ENCODE peak calls at places on chromosomes 13 and 19, in five cellular contexts. S is transverse colon; C is foreskin fibroblast; I is stimulated activated CD8-positive, alpha-beta memory T cell treated with anti-CD3 and anti-CD28 coated beads, Interleukin-12 subunit alpha, Interleukin-12 subunit beta, amount 100 ng/mL, for 4 hours; J is A673. U is an unnamed sample.

GRCh38 chr13:77300176-77301141 is 26.4 kb downstream of the MYCBP2 start:
- DNase-seq in S (no peak), C (peak), I (no peak), J (no peak), U (no peak)

GRCh38 chr13:66774046-66774445 is 456.1 kb downstream of the PCDH9 start:
- DNase-seq in S (no peak), C (no peak), I (no peak), J (no peak), U (no peak)

GRCh38 chr13:67123165-67123564 is 107.0 kb downstream of the PCDH9 start:
- DNase-seq in S (no peak), C (no peak), I (no peak), J (no peak), U (no peak)

GRCh38 chr13:99322297-99323103 is 15.3 kb upstream of the GPR183 start:
- DNase-seq in S (no peak), C (peak), I (no peak), J (no peak), U (no peak)

GRCh38 chr19:4018140-4018613 is 10.6 kb downstream of the PIAS4 start:
- DNase-seq in S (no peak), C (no peak), I (no peak), J (peak), U (no peak)

GRCh38 chr13:93029536-93029935 is 197.1 kb upstream of the GPC6 start:
- DNase-seq in S (no peak), C (no peak), I (no peak), J (no peak), U (no peak)

GRCh38 chr13:59710995-59711701 is 452.6 kb downstream of the DIAPH3 start:
- DNase-seq in S (no peak), C (no peak), I (no peak), J (peak), U (no peak)

GRCh38 chr19:16425993-16426392 is 45.8 kb downstream of the EPS15L1 start:
- DNase-seq in S (no peak), C (no peak), I (no peak), J (no peak), U (no peak)

GRCh38 chr13:97855570-97855970 is 97.9 kb upstream of the IPO5 start:
- DNase-seq in S (peak), C (peak), I (no peak), J (peak), U (peak)

GRCh38 chr13:76398426-76398825 is 487.8 kb downstream of the KCTD12 start:
- DNase-seq in S (no peak), C (peak), I (no peak), J (no peak), U (no peak)

GRCh38 chr13:91141619-91142061 is 205.8 kb upstream of the MIR17HG start:
- DNase-seq in S (no peak), C (no peak), I (no peak), J (no peak), U (no peak)